ENCODE peak calls at places on chromosome 12, in nine cellular contexts. C is GM23248; U is IMR-90; Q is HCT116; Y is naive thymus-derived CD4-positive, alpha-beta T cell; K is Caco-2; B is colonic mucosa; D is adrenal gland; H is body of pancreas. Z is an unnamed sample. For H3K4me1, the result is how much of the 10 kb centered on the place peaks cover.

GRCh38 chr12:75721231-75721641 is 209.8 kb upstream of the KRR1 start:
- DNase-seq in C (peak), U (peak), Q (no peak), Y (no peak), K (no peak), B (no peak), D (no peak), H (no peak), Z (no peak)

GRCh38 chr12:110957652-110958051 is 37.3 kb upstream of the MYL2 start:
- DNase-seq in C (no peak), U (no peak), Q (no peak), Y (no peak), K (no peak), B (no peak), D (no peak), H (no peak), Z (no peak)

GRCh38 chr12:66693901-66694513 is 15.1 kb upstream of the GRIP1 start:
- DNase-seq in C (peak), U (peak), Q (peak), Y (peak), K (peak), B (peak), D (peak), H (peak), Z (peak)

GRCh38 chr12:52311282-52311643 is 9.9 kb downstream of the KRT83 start:
- DNase-seq in C (peak), U (no peak), Q (no peak), Y (no peak), K (no peak), B (no peak), D (no peak), H (no peak), Z (no peak)

GRCh38 chr12:76374395-76375020 is 26.3 kb upstream of the BBS10 start:
- DNase-seq in C (peak), U (peak), Q (no peak), Y (no peak), K (no peak), B (no peak), D (no peak), H (no peak), Z (no peak)

GRCh38 chr12:67666605-67667004 is 18.1 kb downstream of the DYRK2 start:
- DNase-seq in C (no peak), U (no peak), Q (no peak), Y (no peak), K (no peak), B (no peak), D (no peak), H (no peak), Z (no peak)

GRCh38 chr12:69022674-69023073 is 89.7 kb upstream of the CPM start:
- DNase-seq in C (peak), U (peak), Q (no peak), Y (no peak), K (no peak), B (no peak), D (no peak), H (no peak), Z (no peak)

GRCh38 chr12:23426328-23426727 is 523.1 kb downstream of the SOX5 start:
- DNase-seq in C (no peak), U (no peak), Q (no peak), Y (no peak), K (no peak), B (no peak), D (no peak), H (no peak), Z (no peak)

GRCh38 chr12:19525236-19525635 is 85.9 kb downstream of the AEBP2 start:
- DNase-seq in C (no peak), U (no peak), Q (no peak), Y (no peak), K (no peak), B (no peak), D (no peak), H (no peak), Z (no peak)

GRCh38 chr12:82438356-82438755 is 80.0 kb downstream of the METTL25 start:
- DNase-seq in C (no peak), U (no peak), Q (no peak), Y (no peak), K (no peak), B (no peak), D (no peak), H (no peak), Z (peak)

GRCh38 chr12:76144253-76144564 is 59.7 kb upstream of the NAP1L1 start:
- DNase-seq in C (peak), U (peak), Q (no peak), Y (peak), K (no peak), B (no peak), D (no peak), H (peak), Z (no peak)

GRCh38 chr12:69330475-69331473 is 17.4 kb upstream of the LYZ start:
- DNase-seq in C (peak), U (peak), Q (no peak), Y (peak), K (peak), B (peak), D (peak), H (peak), Z (no peak)

DNA sequence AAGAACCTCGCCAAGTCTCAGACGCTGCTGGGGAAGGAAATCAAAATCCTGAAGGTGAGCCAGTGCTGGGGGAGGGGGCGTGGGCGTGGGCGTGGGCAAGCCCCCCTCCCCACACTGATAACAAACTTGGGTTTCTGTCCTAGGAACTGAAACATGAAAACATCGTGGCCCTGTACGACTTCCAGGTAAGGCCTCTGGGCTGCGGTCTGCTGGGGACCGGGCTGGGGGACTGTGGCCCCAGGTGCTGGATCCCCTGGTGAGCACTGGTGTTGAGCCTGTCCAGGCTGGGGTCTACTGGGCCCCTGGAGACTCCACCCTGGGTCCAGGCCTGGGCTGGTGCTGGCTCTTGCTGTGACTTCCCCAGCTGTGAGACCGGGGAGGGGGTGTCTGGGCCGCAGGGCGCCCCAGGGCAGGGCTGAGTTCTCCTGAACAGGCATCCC is 1.2 kb downstream of the ULK1 start:
- DNase-seq in C (no peak), U (no peak), Q (no peak), Y (peak), K (no peak), B (no peak), D (no peak), H (peak), Z (no peak)
- H3K4me1 ChIP-seq in C (under half), U (under half), Q (under half), Y (under half), K (under half), B (under half), D (under half), H (under half), Z (under half)

GRCh38 chr12:108561852-108562347 is 496 bp upstream of the ISCU start:
- DNase-seq in C (no peak), U (no peak), Q (peak), Y (no peak), K (no peak), B (no peak), D (peak), H (no peak), Z (peak)
- H3K4me1 ChIP-seq in C (under half), U (under half), Q (under half), Y (under half), K (under half), B (under half), D (under half), H (half or more), Z (under half)

GRCh38 chr12:121783771-121784170 is 9.7 kb downstream of the RHOF start:
- DNase-seq in C (peak), U (no peak), Q (no peak), Y (no peak), K (no peak), B (no peak), D (no peak), H (no peak), Z (no peak)
- H3K4me1 ChIP-seq in C (under half), U (under half), Q (half or more), Y (half or more), K (under half), B (under half), D (under half), H (under half), Z (under half)

GRCh38 chr12:101604132-101604531 is 9.4 kb downstream of the MYBPC1 start:
- DNase-seq in C (no peak), U (no peak), Q (no peak), Y (no peak), K (no peak), B (no peak), D (no peak), H (no peak), Z (peak)
- H3K4me1 ChIP-seq in C (under half), U (under half), Q (under half), Y (under half), K (half or more), B (under half), D (under half), H (half or more), Z (under half)

GRCh38 chr12:114688256-114688845 is 4.4 kb upstream of the TBX3 start:
- DNase-seq in C (no peak), U (no peak), Q (no peak), Y (no peak), K (no peak), B (no peak), D (no peak), H (no peak), Z (no peak)
- H3K4me1 ChIP-seq in C (under half), U (under half), Q (under half), Y (under half), K (under half), B (under half), D (under half), H (under half), Z (under half)

Z was measured in HAP-1.